ENCODE peak calls at places on chromosomes 13 and 19, in seven cellular contexts. I is ELR, V is IMR-90, B is NCI-H1092 treated with DMSO at 0.1 percent for 48 hours, W is upper lobe of right lung, R is AG20443, Q is immature natural killer cell. M is an unnamed sample.

GRCh38 chr19:51690359-51691121 is 2.6 kb upstream of the SPACA6 start:
- DNase-seq in B (peak), V (peak), I (peak), Q (peak), R (peak), W (peak), M (peak)

GRCh38 chr13:76225815-76226489 is 589.8 kb downstream of the LMO7 start:
- DNase-seq in W (no peak), I (peak), Q (no peak), R (no peak), B (no peak), V (peak), M (peak)

GRCh38 chr19:12721656-12722565 is 1.8 kb downstream of the TNPO2 start:
- DNase-seq in W (peak), Q (peak), B (peak), I (peak), V (peak), R (peak), M (peak)

GRCh38 chr13:27679896-27680295 is 58.2 kb downstream of the POLR1D start:
- DNase-seq in W (no peak), I (no peak), V (no peak), R (no peak), B (no peak), Q (no peak), M (no peak)

GRCh38 chr19:17505218-17505617 is 6.2 kb upstream of the PGLS start:
- DNase-seq in R (no peak), W (no peak), B (no peak), Q (no peak), I (no peak), V (no peak), M (no peak)

GRCh38 chr19:6536138-6536671 is 5.4 kb downstream of the TNFSF9 start:
- DNase-seq in I (peak), R (no peak), Q (peak), V (no peak), W (no peak), B (no peak), M (peak)

GRCh38 chr19:4228765-4229178 is 551 bp upstream of the EBI3 start:
- DNase-seq in V (no peak), Q (no peak), W (no peak), I (no peak), R (no peak), B (no peak), M (no peak)

GRCh38 chr13:111168116-111168515 is 53.0 kb downstream of the ARHGEF7 start:
- DNase-seq in Q (no peak), R (no peak), W (no peak), B (no peak), V (no peak), I (no peak), M (no peak)

GRCh38 chr19:18274776-18275356 is 614 bp upstream of the IQCN start:
- DNase-seq in Q (peak), R (peak), I (peak), W (peak), B (no peak), V (peak), M (peak)

GRCh38 chr19:41339936-41340335 is 13.8 kb downstream of the TGFB1 start:
- DNase-seq in V (peak), Q (no peak), R (peak), W (no peak), B (no peak), I (peak), M (peak)

GRCh38 chr19:5360003-5360820 is 19.6 kb upstream of the PTPRS start:
- DNase-seq in R (peak), W (no peak), V (peak), B (peak), I (peak), Q (no peak), M (peak)

GRCh38 chr13:99022953-99023352 is 45.1 kb upstream of the DOCK9 start:
- DNase-seq in R (no peak), V (no peak), B (no peak), W (no peak), I (no peak), Q (no peak), M (no peak)

GRCh38 chr19:41545547-41545946 is 30.4 kb upstream of the CEACAM21 start:
- DNase-seq in B (no peak), V (no peak), W (no peak), I (no peak), R (no peak), Q (no peak), M (no peak)

GRCh38 chr19:3125900-3126524 is 9.8 kb upstream of the GNA15 start:
- DNase-seq in B (peak), W (peak), R (peak), V (no peak), I (peak), Q (peak), M (peak)

GRCh38 chr19:8302734-8303133 is 5.4 kb downstream of the CD320 start:
- DNase-seq in W (peak), Q (no peak), R (no peak), B (no peak), V (no peak), I (no peak), M (no peak)

M was measured in EH.